ENCODE peak calls at places on chromosome 10, in four cellular contexts. H, Z, B and X are unnamed samples.

GRCh38 chr10:126536148-126536547 is 134.3 kb downstream of the C10orf90 start:
- DNase-seq in H (no peak), Z (no peak), B (no peak), X (no peak)

GRCh38 chr10:101014230-101014884 is 14.7 kb downstream of the LZTS2 start:
- DNase-seq in B (peak; percentile 65), Z (no peak), H (no peak), X (peak; percentile 82)

GRCh38 chr10:115566867-115567266 is 473.7 kb downstream of the ATRNL1 start:
- DNase-seq in H (peak; percentile 11), Z (no peak), B (no peak), X (no peak)

GRCh38 chr10:125554753-125555152 is 128.2 kb downstream of the TEX36 start:
- DNase-seq in Z (no peak), B (no peak), H (no peak), X (no peak)

GRCh38 chr10:12644380-12645144 is 295.2 kb downstream of the CAMK1D start:
- DNase-seq in Z (no peak), H (no peak), B (no peak), X (no peak)

GRCh38 chr10:103917326-103918052 is 495 bp downstream of the STN1 start:
- DNase-seq in B (peak; percentile 14), Z (no peak), H (peak; percentile 18), X (peak; percentile 68)

GRCh38 chr10:4316166-4316810 is 509.7 kb upstream of the AKR1E2 start:
- DNase-seq in H (no peak), Z (no peak), B (no peak), X (no peak)

GRCh38 chr10:99513061-99513460 is 19.7 kb upstream of the NKX2-3 start:
- DNase-seq in H (no peak), Z (no peak), B (no peak), X (no peak)

GRCh38 chr10:133196936-133197758 is 32.9 kb upstream of the UTF1 start:
- DNase-seq in Z (no peak), H (no peak), B (no peak), X (no peak)

GRCh38 chr10:92242910-92243671 is 47.8 kb downstream of the CPEB3 start:
- DNase-seq in Z (no peak), B (peak; percentile 21), H (peak; percentile 58), X (no peak)

GRCh38 chr10:73058057-73058591 is 38.5 kb downstream of the P4HA1 start:
- DNase-seq in H (no peak), Z (no peak), B (no peak), X (no peak)

GRCh38 chr10:130894485-130894884 is 417.0 kb downstream of the TCERG1L start:
- DNase-seq in Z (no peak), H (no peak), B (no peak), X (no peak)

GRCh38 chr10:50360077-50360476 is 108.8 kb upstream of the ASAH2 start:
- DNase-seq in Z (no peak), H (no peak), B (no peak), X (no peak)

GRCh38 chr10:52729259-52730104 is 43.1 kb downstream of the MBL2 start:
- DNase-seq in Z (no peak), B (no peak), H (peak; percentile 12), X (peak; percentile 36)

GRCh38 chr10:11165591-11166543 is 148.2 kb downstream of the CELF2 start:
- DNase-seq in H (no peak), Z (no peak), B (peak; percentile 77), X (no peak)

GRCh38 chr10:99983280-99983988 is 26.3 kb downstream of the DNMBP start:
- DNase-seq in H (peak; percentile 38), Z (no peak), B (peak; percentile 14), X (no peak)

GRCh38 chr10:71718165-71718678 is 1.4 kb downstream of the C10orf105 start:
- DNase-seq in B (no peak), Z (no peak), H (no peak), X (no peak)

GRCh38 chr10:25016349-25017246 is at the start of gene THNSL1:
- DNase-seq in H (peak; percentile 97), B (peak; percentile 96), Z (peak; percentile 94), X (peak; percentile 99)

GRCh38 chr10:25017661-25018060 is 1.2 kb downstream of the THNSL1 start:
- DNase-seq in H (no peak), Z (no peak), B (no peak), X (no peak)

GRCh38 chr10:25015927-25016348 is at the start of gene ENKUR:
- DNase-seq in H (peak; percentile 84), B (peak; percentile 87), Z (peak; percentile 47), X (peak; percentile 95)

GRCh38 chr10:25018703-25019102 is 2.3 kb downstream of the THNSL1 start:
- DNase-seq in B (no peak), Z (no peak), H (no peak), X (no peak)

GRCh38 chr10:25017247-25017590 is 807 bp downstream of the THNSL1 start:
- DNase-seq in H (no peak), B (peak; percentile 14), Z (no peak), X (no peak)
- TF ChIP-seq USF2 in H (no peak), B (no peak), Z (no peak), X (no peak)

DNA sequence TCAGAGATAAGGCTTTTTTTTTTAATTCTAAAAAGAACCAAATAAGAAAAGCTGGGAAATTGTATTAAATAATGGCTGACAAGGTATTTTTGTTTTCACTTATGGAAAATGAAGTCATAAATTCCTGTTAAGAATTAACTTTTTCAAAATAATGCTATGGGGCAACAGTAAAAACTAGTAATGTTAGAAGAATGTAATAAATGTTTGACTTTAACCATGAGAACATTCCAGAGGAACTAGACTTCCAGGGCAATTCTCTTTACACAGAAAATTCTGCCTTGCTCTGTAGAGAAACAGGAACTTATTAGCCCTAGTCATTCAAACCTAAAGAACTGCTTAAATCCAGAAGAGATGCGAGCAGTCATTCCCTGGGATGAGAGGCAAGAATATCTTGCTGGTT is 571.1 kb downstream of the IPMK start:
- DNase-seq in Z (no peak), H (peak; percentile 10), B (no peak), X (peak; percentile 5)
- TF ChIP-seq JUN in Z (no peak), H (no peak), B (no peak), X (peak; percentile 24)

DNA sequence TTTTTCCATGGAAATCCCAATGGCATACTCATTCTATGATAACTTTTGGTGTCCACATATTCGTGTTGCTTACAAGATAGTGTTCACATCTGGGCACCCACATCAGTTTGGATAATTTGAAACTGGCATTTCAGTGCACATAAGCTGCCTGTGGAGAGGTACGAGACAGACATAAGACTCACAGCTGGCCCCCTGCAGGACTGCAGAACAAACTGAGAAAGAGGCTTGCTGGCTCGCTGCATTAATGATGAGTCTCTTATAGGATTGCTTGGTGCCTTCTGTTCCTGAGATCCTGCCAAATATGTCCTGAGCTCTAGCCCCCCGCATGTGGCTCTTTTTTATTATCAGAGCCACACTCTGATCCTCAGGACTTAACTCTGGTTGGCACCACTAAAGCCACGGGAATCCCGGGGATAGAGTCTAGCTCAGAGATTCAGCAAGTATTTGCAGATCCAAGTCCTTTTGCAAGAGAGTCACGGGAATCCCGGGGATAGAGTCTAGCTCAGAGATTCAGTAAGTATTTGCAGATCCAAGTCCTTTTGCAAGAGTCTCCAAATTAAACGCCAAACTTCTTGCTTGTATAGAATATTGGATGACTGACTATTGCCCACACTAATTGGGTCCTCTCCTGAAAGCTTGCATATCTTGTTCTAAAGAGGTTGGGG is 34.0 kb upstream of the JCAD start:
- DNase-seq in B (no peak), Z (no peak), H (peak; percentile 10), X (no peak)
- H3K4me2 ChIP-seq in B (no peak overlapping the region), Z (no peak overlapping the region), H (no peak overlapping the region), X (no peak overlapping the region)

DNA sequence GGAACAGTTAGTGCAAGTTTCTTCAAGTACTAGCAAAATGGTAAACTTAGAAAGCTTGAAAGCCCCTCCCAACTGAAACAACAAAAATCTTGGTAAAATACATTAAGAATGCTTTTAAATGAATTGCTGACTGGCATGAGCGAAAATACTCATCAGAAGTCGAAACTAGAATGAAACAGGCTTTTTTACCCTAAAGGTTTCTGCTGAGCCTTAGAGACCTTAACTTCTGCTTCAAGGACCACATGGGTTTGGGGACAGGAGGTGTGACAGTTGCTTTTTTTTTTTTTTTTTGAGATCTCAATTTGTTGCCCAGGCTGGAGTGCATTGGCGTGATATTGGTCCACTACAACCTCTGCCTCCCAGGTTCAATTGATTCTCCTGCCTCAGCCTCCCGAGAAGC is 100.3 kb downstream of the MTPAP start:
- DNase-seq in Z (no peak), H (no peak), B (no peak), X (no peak)
- TF ChIP-seq USF2 in Z (no peak), H (no peak), B (no peak), X (no peak)

GRCh38 chr10:97213431-97213830 is 27.7 kb upstream of the SLIT1 start:
- DNase-seq in H (no peak), B (no peak), Z (no peak), X (no peak)

GRCh38 chr10:97211229-97211628 is 25.5 kb upstream of the SLIT1 start:
- DNase-seq in H (no peak), B (no peak), Z (no peak), X (no peak)

GRCh38 chr10:97217299-97217698 is 31.5 kb upstream of the SLIT1 start:
- DNase-seq in H (no peak), Z (no peak), B (no peak), X (no peak)

GRCh38 chr10:97220371-97220770 is 34.6 kb upstream of the SLIT1 start:
- DNase-seq in Z (no peak), H (no peak), B (no peak), X (no peak)

GRCh38 chr10:97215619-97216018 is 29.9 kb upstream of the SLIT1 start:
- DNase-seq in H (no peak), B (no peak), Z (no peak), X (no peak)
- TF ChIP-seq JUN in H (no peak), B (no peak), Z (no peak), X (no peak)

GRCh38 chr10:35257057-35257983 is 79.0 kb upstream of the CCNY start:
- DNase-seq in H (no peak), B (no peak), Z (no peak), X (no peak)

GRCh38 chr10:35262436-35262835 is 73.9 kb upstream of the CCNY start:
- DNase-seq in H (no peak), B (no peak), Z (no peak), X (no peak)

GRCh38 chr10:35265435-35265834 is 70.9 kb upstream of the CCNY start:
- DNase-seq in Z (no peak), H (peak; percentile 15), B (no peak), X (no peak)

GRCh38 chr10:35259769-35260397 is 76.4 kb upstream of the CCNY start:
- DNase-seq in H (peak; percentile 14), Z (no peak), B (no peak), X (peak; percentile 79)
- H3K4me2 ChIP-seq in H (no peak overlapping the region), Z (no peak overlapping the region), B (no peak overlapping the region), X (peak overlapping the region; percentile 49)

GRCh38 chr10:88787463-88787862 is 15.1 kb upstream of the LIPM start:
- DNase-seq in H (no peak), Z (no peak), B (no peak), X (no peak)

GRCh38 chr10:88793747-88794299 is 8.7 kb upstream of the LIPM start:
- DNase-seq in B (no peak), Z (no peak), H (no peak), X (no peak)

GRCh38 chr10:88792656-88793055 is 9.9 kb upstream of the LIPM start:
- DNase-seq in Z (no peak), H (no peak), B (no peak), X (no peak)

GRCh38 chr10:88794731-88795130 is 7.8 kb upstream of the LIPM start:
- DNase-seq in B (no peak), H (no peak), Z (no peak), X (no peak)

DNA sequence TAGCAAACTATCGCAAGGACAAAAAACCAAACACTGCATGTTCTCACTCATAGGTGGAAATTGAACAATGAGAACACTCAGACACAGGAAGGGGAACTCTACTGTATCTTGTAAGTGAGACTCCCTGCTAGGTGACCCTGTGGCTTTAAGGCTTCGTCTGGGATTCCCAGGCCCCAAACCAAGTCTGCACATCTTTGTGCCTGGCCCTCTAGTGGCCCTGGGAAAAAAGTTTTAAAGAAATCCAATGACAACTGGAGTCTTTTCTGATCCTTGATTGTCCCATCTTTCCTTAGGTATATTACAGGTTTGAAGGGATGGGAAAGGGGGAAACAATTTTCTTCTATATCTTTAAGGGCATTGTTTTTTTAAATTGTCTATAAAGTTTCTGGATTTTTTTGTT is 10.6 kb upstream of the LIPM start:
- DNase-seq in H (peak; percentile 8), Z (no peak), B (no peak), X (peak; percentile 57)
- TF ChIP-seq USF2 in H (no peak), Z (no peak), B (no peak), X (no peak)